ENCODE peak calls at places on chromosomes 12 and 14, in four cellular contexts. V, I, L and S are unnamed samples.
A peak's percentile ranks its signal among the peaks of the same experiment; 100 is the strongest.

GRCh38 chr14:99961826-99962518 is 103.2 kb upstream of the EVL start:
- DNase-seq in I (no peak), L (no peak), V (no peak), S (no peak)

GRCh38 chr14:91509083-91509877 is 830 bp downstream of the PPP4R3A start:
- DNase-seq in L (peak; percentile 32), V (no peak), I (no peak), S (no peak)

GRCh38 chr12:8501720-8502119 is 11.6 kb upstream of the CLEC4D start:
- DNase-seq in L (no peak), I (no peak), V (no peak), S (no peak)

GRCh38 chr12:5081016-5081415 is 37.3 kb downstream of the KCNA5 start:
- DNase-seq in L (no peak), I (no peak), V (no peak), S (no peak)

GRCh38 chr14:100193417-100194357 is 34.2 kb upstream of the DEGS2 start:
- DNase-seq in L (peak; percentile 9), V (no peak), I (no peak), S (no peak)

GRCh38 chr12:22518998-22519397 is 25.3 kb downstream of the C2CD5 start:
- DNase-seq in L (peak; percentile 53), I (no peak), V (no peak), S (no peak)

GRCh38 chr12:53991077-53991460 is 6.1 kb downstream of the HOXC10 start:
- DNase-seq in L (peak; percentile 64), I (no peak), V (peak; percentile 71), S (no peak)

GRCh38 chr12:80625901-80626300 is 81.5 kb upstream of the MYF6 start:
- DNase-seq in L (no peak), I (no peak), V (no peak), S (no peak)

GRCh38 chr14:104446611-104447010 is 133.0 kb upstream of the C14orf180 start:
- DNase-seq in V (no peak), L (no peak), I (no peak), S (no peak)

DNA sequence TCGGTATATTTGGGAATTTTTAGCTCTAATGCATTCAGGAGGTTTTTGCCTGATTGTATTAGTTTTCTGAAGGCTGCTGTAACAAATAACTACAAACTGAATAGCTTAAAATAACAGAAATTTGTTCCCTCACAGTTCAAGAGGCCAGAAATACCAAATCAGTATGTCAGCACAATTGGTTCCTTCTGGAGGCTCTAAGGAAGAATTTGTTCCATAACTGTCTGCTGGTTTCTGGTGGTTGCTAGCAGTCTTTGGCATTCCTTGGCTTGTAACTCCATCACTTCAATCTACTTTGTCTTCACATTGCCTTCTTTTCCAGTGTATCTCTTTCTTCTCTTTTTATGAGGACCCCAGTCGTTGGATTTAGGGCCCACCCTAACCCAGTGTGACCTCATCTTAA is 21.3 kb downstream of the TMTC3 start:
- DNase-seq in L (no peak), I (no peak), V (no peak), S (no peak)
- TF ChIP-seq EZH2 in L (no peak), I (no peak), V (no peak), S (no peak)

GRCh38 chr14:57046175-57046574 is 222.5 kb downstream of the EXOC5 start:
- DNase-seq in L (no peak), I (no peak), V (no peak), S (no peak)

GRCh38 chr14:57052705-57053302 is 215.9 kb downstream of the EXOC5 start:
- DNase-seq in I (no peak), L (no peak), V (no peak), S (no peak)

GRCh38 chr14:57049848-57050247 is 218.9 kb downstream of the EXOC5 start:
- DNase-seq in I (no peak), V (no peak), L (no peak), S (no peak)

DNA sequence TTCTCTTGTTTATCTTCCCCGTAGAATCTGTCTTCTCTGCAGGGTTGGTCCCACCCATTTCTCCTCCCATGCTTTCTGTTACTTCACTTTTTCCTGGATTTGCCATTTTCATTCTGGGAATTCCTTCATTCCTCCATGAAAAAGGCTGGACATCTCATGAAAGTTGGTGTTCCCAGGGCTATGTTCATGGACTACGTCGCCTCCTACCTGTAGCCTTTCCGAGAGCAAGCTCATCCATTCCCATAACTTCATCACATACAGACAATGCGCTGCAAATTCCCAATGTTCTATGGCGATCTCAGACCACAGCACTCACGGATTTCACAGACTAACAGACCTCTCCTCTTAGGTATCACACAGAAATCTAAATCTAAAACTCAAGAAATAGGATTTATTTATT is 217.1 kb downstream of the EXOC5 start:
- DNase-seq in V (no peak), L (no peak), I (no peak), S (no peak)
- TF ChIP-seq EZH2 in V (no peak), L (no peak), I (no peak), S (no peak)

GRCh38 chr12:113464852-113465719 is 6.6 kb downstream of the LHX5 start:
- DNase-seq in L (no peak), V (no peak), I (no peak), S (no peak)
- TF ChIP-seq EZH2 in L (peak; percentile 98), V (peak; percentile 94), I (no peak), S (peak; percentile 89)

GRCh38 chr14:28778718-28779117 is 12.1 kb downstream of the FOXG1 start:
- DNase-seq in L (no peak), V (no peak), I (no peak), S (no peak)

GRCh38 chr14:28774764-28775738 is 8.5 kb downstream of the FOXG1 start:
- DNase-seq in I (no peak), L (no peak), V (no peak), S (no peak)

GRCh38 chr14:28779416-28779941 is 12.9 kb downstream of the FOXG1 start:
- DNase-seq in V (no peak), L (no peak), I (no peak), S (no peak)

GRCh38 chr14:28776482-28777266 is 10.1 kb downstream of the FOXG1 start:
- DNase-seq in L (no peak), I (no peak), V (no peak), S (no peak)

GRCh38 chr14:28777773-28778606 is 11.4 kb downstream of the FOXG1 start:
- DNase-seq in L (no peak), I (no peak), V (no peak), S (no peak)
- TF ChIP-seq EZH2 in L (peak; percentile 92), I (no peak), V (no peak), S (peak; percentile 66)